ENCODE peak calls at places on chromosomes 13 and 19, in six cellular contexts. Z is hepatocyte, E is A549, A is fibroblast of lung, D is H9, M is astrocyte. V is an unnamed sample.

GRCh38 chr13:114152831-114153371 is 20.5 kb upstream of the RASA3 start:
- DNase-seq in Z (peak), E (no peak), A (peak), D (no peak), M (no peak), V (peak)

GRCh38 chr19:39405261-39405912 is 1.3 kb upstream of the ZFP36 start:
- DNase-seq in Z (no peak), E (peak), A (no peak), D (no peak), M (no peak), V (peak)

GRCh38 chr13:103029798-103030197 is 36.4 kb downstream of the SLC10A2 start:
- DNase-seq in Z (no peak), E (no peak), A (no peak), D (no peak), M (no peak), V (no peak)

GRCh38 chr19:18408053-18408476 is 10.6 kb upstream of the LRRC25 start:
- DNase-seq in Z (no peak), E (no peak), A (no peak), D (peak), M (no peak), V (no peak)

GRCh38 chr19:50555447-50556235 is 12.6 kb downstream of the LRRC4B start:
- DNase-seq in Z (no peak), E (peak), A (no peak), D (peak), M (no peak), V (no peak)

GRCh38 chr19:38658462-38659306 is 11.2 kb downstream of the ACTN4 start:
- DNase-seq in Z (peak), E (peak), A (peak), D (no peak), M (peak), V (peak)

GRCh38 chr19:18610556-18611326 is 1.9 kb upstream of the TMEM59L start:
- DNase-seq in Z (no peak), E (no peak), A (no peak), D (peak), M (no peak), V (no peak)

GRCh38 chr13:79973533-79973963 is 367.4 kb downstream of the SPRY2 start:
- DNase-seq in Z (no peak), E (peak), A (no peak), D (no peak), M (no peak), V (no peak)

GRCh38 chr19:36097036-36097435 is 13.9 kb upstream of the OVOL3 start:
- DNase-seq in Z (no peak), E (no peak), A (no peak), D (no peak), M (no peak), V (no peak)

GRCh38 chr13:73059460-73060250 is 850 bp downstream of the KLF5 start:
- DNase-seq in Z (peak), E (no peak), A (peak), D (peak), M (no peak), V (peak)

GRCh38 chr19:38395381-38396127 is 7.1 kb downstream of the SPRED3 start:
- DNase-seq in Z (no peak), E (no peak), A (no peak), D (no peak), M (no peak), V (no peak)

GRCh38 chr13:66513728-66514127 is 716.4 kb downstream of the PCDH9 start:
- DNase-seq in Z (no peak), E (no peak), A (peak), D (no peak), M (peak), V (no peak)

GRCh38 chr13:92175330-92175729 is 776.9 kb downstream of the GPC5 start:
- DNase-seq in Z (peak), E (peak), A (peak), D (peak), M (peak), V (no peak)

GRCh38 chr19:53812335-53812734 is 11.8 kb downstream of the NLRP12 start:
- DNase-seq in Z (no peak), E (peak), A (no peak), D (peak), M (no peak), V (no peak)

GRCh38 chr19:47813304-47813994 is 8.3 kb upstream of the CRX start:
- DNase-seq in Z (peak), E (peak), A (peak), D (peak), M (no peak), V (peak)

GRCh38 chr13:86087241-86087640 is 288.0 kb upstream of the SLITRK6 start:
- DNase-seq in Z (no peak), E (no peak), A (peak), D (no peak), M (peak), V (no peak)

GRCh38 chr19:54464044-54464623 is 556 bp upstream of the LENG9 start:
- DNase-seq in Z (peak), E (peak), A (peak), D (peak), M (peak), V (peak)

GRCh38 chr13:26007774-26008173 is 44.0 kb downstream of the SHISA2 start:
- DNase-seq in Z (no peak), E (no peak), A (no peak), D (no peak), M (no peak), V (no peak)

GRCh38 chr19:55495646-55496349 is 7.6 kb downstream of the SSC5D start:
- DNase-seq in Z (no peak), E (no peak), A (no peak), D (peak), M (no peak), V (peak)

GRCh38 chr13:51832471-51833152 is 12.4 kb downstream of the TMEM272 start:
- DNase-seq in Z (no peak), E (peak), A (peak), D (peak), M (no peak), V (peak)

GRCh38 chr19:33125929-33126388 is 6.0 kb upstream of the WDR88 start:
- DNase-seq in Z (peak), E (peak), A (peak), D (peak), M (peak), V (peak)

GRCh38 chr13:105519766-105520165 is 1015.7 kb downstream of the EFNB2 start:
- DNase-seq in Z (no peak), E (no peak), A (peak), D (no peak), M (no peak), V (no peak)

GRCh38 chr13:20684535-20684934 is 19.0 kb upstream of the IL17D start:
- DNase-seq in Z (peak), E (no peak), A (peak), D (no peak), M (peak), V (no peak)

GRCh38 chr13:106490887-106491321 is 44.6 kb downstream of the EFNB2 start:
- DNase-seq in Z (no peak), E (no peak), A (no peak), D (no peak), M (no peak), V (no peak)

GRCh38 chr13:79549355-79550106 is 68.6 kb downstream of the NDFIP2 start:
- DNase-seq in Z (no peak), E (no peak), A (peak), D (no peak), M (peak), V (no peak)

GRCh38 chr13:23020246-23020843 is 160.4 kb upstream of the SGCG start:
- DNase-seq in Z (peak), E (peak), A (peak), D (peak), M (peak), V (no peak)

GRCh38 chr13:43830481-43830873 is 43.7 kb upstream of the ENOX1 start:
- DNase-seq in Z (peak), E (peak), A (peak), D (no peak), M (peak), V (peak)

GRCh38 chr13:80469105-80469840 is 128.3 kb upstream of the SPRY2 start:
- DNase-seq in Z (no peak), E (no peak), A (no peak), D (no peak), M (no peak), V (no peak)

DNA sequence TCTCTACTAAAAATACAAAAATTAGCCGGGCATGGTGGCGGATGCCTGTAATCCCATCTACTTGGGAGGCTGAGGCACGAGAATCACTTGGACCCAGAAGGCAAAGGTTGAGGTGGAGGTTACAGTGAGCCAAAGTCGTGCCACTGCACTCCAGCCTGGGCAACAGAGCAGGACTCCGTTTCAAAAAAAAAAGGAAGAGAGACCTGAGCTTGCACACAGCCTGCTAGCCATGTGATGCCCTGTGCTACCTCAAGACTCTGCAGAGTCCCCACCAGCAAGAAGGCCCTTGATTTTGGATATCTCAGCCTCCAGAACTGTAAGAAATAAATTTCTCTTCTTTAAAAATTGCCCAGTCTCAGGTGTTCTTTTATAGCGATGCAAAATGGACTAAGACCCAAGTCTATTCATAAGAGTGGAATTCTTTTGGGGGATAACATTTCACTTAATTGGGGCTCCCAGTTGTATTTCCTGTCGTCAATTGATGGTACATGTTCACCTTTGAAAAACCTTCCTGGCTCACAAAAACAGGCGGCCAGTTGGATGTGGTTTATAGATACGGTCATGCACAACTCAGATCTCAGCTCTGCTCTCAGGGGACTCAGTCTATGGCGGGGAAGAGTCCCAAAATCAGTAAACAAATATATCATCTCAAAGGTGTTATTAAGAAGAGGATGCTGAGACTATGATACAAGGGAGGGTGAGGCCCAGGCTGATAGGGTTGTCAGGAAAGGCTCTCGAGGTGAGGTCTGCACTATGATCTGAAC is 2.4 kb upstream of the CHERP start:
- DNase-seq in Z (no peak), E (no peak), A (no peak), D (no peak), M (no peak), V (no peak)
- H3K4me2 ChIP-seq in Z (no peak), E (no peak), A (no peak), D (no peak), M (no peak), V (no peak)

GRCh38 chr13:34412295-34412694 is 529.8 kb upstream of the NBEA start:
- DNase-seq in Z (no peak), E (no peak), A (peak), D (no peak), M (peak), V (no peak)
- H3K4me2 ChIP-seq in Z (no peak), E (peak), A (no peak), D (no peak), M (peak), V (no peak)

GRCh38 chr19:46014534-46014933 is 8.3 kb downstream of the PGLYRP1 start:
- DNase-seq in Z (no peak), E (no peak), A (no peak), D (no peak), M (no peak), V (no peak)
- H3K4me2 ChIP-seq in Z (peak), E (peak), A (peak), D (peak), M (peak), V (peak)

GRCh38 chr19:16604615-16605014 is 23.4 kb downstream of the MED26 start:
- DNase-seq in Z (no peak), E (no peak), A (no peak), D (no peak), M (no peak), V (no peak)

GRCh38 chr19:16607819-16608218 is 20.2 kb downstream of the MED26 start:
- DNase-seq in Z (no peak), E (no peak), A (no peak), D (no peak), M (no peak), V (no peak)

GRCh38 chr19:16605552-16605951 is 22.5 kb downstream of the MED26 start:
- DNase-seq in Z (no peak), E (no peak), A (no peak), D (no peak), M (no peak), V (no peak)

GRCh38 chr19:16603090-16603489 is 24.9 kb downstream of the MED26 start:
- DNase-seq in Z (no peak), E (no peak), A (no peak), D (no peak), M (no peak), V (no peak)

DNA sequence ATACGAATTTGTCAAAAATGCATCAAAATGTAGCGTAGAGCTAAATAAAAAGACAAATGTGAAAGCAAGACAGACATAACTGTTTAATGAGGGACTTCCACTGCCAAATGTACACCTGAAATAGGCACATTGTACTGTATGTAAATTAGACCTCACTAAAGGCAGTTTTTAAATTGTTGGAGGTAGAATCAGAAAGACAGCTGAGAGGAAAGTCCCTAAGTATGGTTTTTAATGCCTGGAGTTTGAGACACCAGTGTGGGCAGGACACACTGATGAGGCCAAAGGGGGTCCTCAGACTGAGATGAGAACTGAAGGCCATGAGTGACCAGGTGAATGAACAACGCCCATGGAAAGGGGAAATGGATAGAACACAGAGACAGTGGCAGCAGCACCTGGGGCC is 22.9 kb downstream of the MED26 start:
- DNase-seq in Z (no peak), E (no peak), A (no peak), D (no peak), M (no peak), V (no peak)
- H3K4me2 ChIP-seq in Z (no peak), E (no peak), A (no peak), D (no peak), M (no peak), V (no peak)

DNA sequence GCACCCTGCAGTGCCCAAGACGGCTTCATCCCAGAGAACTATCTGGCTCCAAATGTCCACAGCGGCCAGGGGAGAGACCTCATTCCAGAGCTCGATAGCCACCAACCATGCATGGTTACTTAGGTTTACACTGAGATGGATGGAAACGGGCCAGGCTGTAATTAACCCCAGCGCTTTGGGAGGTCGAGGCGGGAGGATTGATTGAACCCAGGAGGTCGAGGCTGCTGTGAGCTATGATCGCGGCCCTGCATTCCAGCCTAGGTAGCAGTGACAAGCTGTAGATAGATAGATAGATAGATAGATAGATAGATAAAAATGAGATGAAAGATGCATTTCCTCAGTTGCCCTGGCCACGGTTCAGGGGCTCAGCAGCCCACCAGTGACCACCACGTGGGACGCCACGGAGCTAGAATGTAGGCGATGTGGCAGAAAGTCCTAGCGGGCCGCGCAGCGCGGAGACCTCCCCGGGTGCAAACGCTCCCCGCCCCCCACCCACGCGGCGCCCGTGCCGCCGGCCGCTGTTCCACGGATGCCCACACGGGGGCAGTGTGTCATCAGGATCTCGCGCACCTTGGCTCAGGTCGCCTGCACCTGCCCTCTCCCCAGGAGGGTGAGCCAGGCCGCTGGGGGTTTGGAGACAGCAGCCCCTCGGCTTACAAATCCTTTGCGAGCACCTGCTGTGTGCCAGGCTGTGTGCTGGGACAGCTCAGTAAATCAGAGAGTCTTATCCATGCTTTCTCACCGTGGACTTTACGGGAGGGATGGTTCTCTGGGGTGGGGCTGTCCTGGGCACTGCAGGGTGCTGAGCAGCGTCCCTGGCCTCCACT is 13.5 kb upstream of the TLE5 start:
- DNase-seq in Z (peak), E (no peak), A (no peak), D (peak), M (no peak), V (peak)
- H3K4me2 ChIP-seq in Z (peak), E (peak), A (peak), D (peak), M (peak), V (peak)

DNA sequence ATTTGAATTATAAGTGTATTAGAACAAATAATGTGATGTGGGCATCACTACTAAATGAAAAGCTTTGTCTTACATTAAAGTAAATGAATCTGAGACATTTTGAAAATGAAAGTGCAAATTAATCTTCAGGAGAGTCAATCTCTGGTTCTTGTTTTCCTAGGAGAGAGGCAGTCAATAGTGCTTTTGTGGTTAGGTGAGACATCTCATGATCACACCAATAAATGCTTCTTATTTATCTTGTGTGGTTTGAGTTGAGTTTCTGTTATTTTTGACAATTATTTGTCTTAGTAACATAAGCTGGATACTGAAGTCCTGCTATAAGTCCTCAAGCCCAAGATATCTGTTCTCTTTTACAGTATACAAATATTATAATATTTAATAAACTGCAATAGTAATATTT is 1378.0 kb upstream of the PCDH9 start:
- DNase-seq in Z (no peak), E (no peak), A (peak), D (no peak), M (peak), V (no peak)
- H3K4me2 ChIP-seq in Z (no peak), E (no peak), A (no peak), D (no peak), M (no peak), V (no peak)

V was measured in PC-9.